ENCODE peak calls at places on chromosome 5, in nine cellular contexts. F is MM.1S, K is IMR-90, X is fibroblast of lung, E is K562, D is endothelial cell of umbilical vein, M is colonic mucosa, S is H9, U is SK-N-SH. C is an unnamed sample.

GRCh38 chr5:93589348-93589662 is 6.3 kb downstream of the NR2F1 start:
- DNase-seq in X (no peak), U (peak), F (no peak), S (no peak), M (no peak), E (no peak), D (no peak), K (no peak), C (no peak)

GRCh38 chr5:179509239-179509638 is 41.1 kb upstream of the RUFY1 start:
- DNase-seq in X (no peak), U (no peak), E (no peak), S (no peak), M (no peak), K (no peak), F (no peak), D (no peak), C (no peak)

GRCh38 chr5:162488077-162488476 is 420.5 kb downstream of the GABRG2 start:
- DNase-seq in X (no peak), M (no peak), F (no peak), S (no peak), K (no peak), D (no peak), U (no peak), E (no peak), C (no peak)

GRCh38 chr5:94362857-94363256 is 255.5 kb downstream of the KIAA0825 start:
- DNase-seq in D (no peak), S (no peak), F (no peak), X (no peak), U (no peak), M (no peak), E (no peak), K (no peak), C (no peak)

GRCh38 chr5:34930870-34931269 is 1.5 kb downstream of the DNAJC21 start:
- DNase-seq in K (no peak), M (no peak), E (no peak), F (no peak), S (no peak), X (peak), U (no peak), D (no peak), C (no peak)

GRCh38 chr5:58019614-58020013 is 440.3 kb downstream of the PLK2 start:
- DNase-seq in E (no peak), S (no peak), X (peak), D (peak), F (no peak), U (no peak), K (no peak), M (peak), C (peak)

GRCh38 chr5:10583663-10584572 is 20.0 kb downstream of the ANKRD33B start:
- DNase-seq in D (no peak), F (no peak), E (no peak), U (no peak), K (no peak), S (no peak), X (no peak), M (no peak), C (no peak)

GRCh38 chr5:142508630-142509425 is 177.1 kb downstream of the FGF1 start:
- DNase-seq in E (no peak), S (no peak), X (no peak), F (no peak), D (no peak), U (no peak), K (no peak), M (no peak), C (no peak)

GRCh38 chr5:181186902-181187499 is 18.0 kb downstream of the TRIM7 start:
- DNase-seq in M (no peak), D (peak), F (no peak), X (no peak), K (no peak), S (no peak), E (no peak), U (no peak), C (no peak)
- TF ChIP-seq CTCF in M (no peak), D (no peak), F (no peak), X (no peak), K (no peak), S (no peak), E (no peak), U (no peak), C (no peak)

DNA sequence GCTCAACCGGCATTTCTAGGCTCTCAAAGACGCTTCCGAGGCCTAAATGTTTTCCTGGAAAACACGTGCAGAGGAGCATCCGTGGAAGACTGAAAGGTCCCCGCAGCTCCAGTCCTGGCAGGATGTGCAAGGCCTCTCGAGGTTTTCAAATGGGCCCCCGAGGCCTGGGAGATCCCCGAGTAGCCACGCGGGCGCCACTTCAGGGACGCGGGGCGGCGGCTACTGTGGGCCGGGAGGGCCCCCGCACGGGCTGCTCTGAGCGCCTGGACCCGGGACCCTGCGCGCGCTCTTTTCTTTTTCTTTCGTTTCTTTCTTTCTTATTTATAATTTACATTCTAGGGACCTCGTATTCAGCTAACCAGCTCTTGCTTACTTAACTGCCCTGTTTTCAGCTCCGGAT is 4.3 kb upstream of the IRX2 start:
- DNase-seq in S (no peak), D (no peak), U (no peak), E (no peak), M (no peak), K (no peak), X (no peak), F (no peak), C (no peak)
- H3K27ac ChIP-seq in S (no peak), D (no peak), U (no peak), E (no peak), M (no peak), K (no peak), X (no peak), F (no peak), C (peak)

GRCh38 chr5:82599692-82600091 is 321.5 kb upstream of the RPS23 start:
- DNase-seq in M (no peak), F (no peak), K (no peak), X (peak), E (no peak), U (no peak), S (no peak), D (no peak), C (peak)

GRCh38 chr5:82603280-82603987 is 325.3 kb upstream of the RPS23 start:
- DNase-seq in S (no peak), M (no peak), K (no peak), X (no peak), E (no peak), U (no peak), F (no peak), D (no peak), C (no peak)

GRCh38 chr5:82601085-82601484 is 322.9 kb upstream of the RPS23 start:
- DNase-seq in U (no peak), M (peak), E (no peak), F (peak), D (no peak), S (no peak), K (no peak), X (no peak), C (no peak)

GRCh38 chr5:82599030-82599429 is 320.9 kb upstream of the RPS23 start:
- DNase-seq in S (no peak), E (no peak), X (no peak), U (no peak), M (no peak), D (no peak), K (no peak), F (no peak), C (no peak)

GRCh38 chr5:82601862-82602261 is 323.7 kb upstream of the RPS23 start:
- DNase-seq in U (no peak), S (no peak), E (no peak), M (no peak), F (no peak), X (no peak), D (no peak), K (no peak), C (no peak)
- H3K9ac ChIP-seq in U (no peak), S (no peak), E (no peak), M (no peak), F (no peak), X (no peak), D (no peak), K (no peak), C (no peak)

DNA sequence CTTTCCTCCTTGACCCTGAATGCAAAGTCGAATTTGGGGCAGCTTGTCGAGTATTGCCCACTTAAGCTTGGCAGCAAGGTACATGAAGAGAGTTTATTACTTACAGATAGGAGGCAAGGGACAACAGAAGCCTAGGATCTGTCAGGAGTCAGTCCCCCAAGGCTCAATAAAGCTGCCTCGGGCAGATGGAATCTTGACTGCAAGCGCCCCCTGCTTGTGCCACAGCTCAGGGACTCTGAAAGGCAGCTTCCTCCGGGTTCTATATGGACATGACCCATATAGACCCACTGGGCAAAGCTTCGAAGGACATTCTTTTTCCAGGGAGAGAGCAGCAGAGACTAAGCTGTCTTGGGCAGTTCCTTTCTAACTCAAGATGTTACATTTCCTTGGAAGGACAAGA is 971.5 kb downstream of the EFNA5 start:
- DNase-seq in F (no peak), X (no peak), M (no peak), K (no peak), S (peak), D (no peak), U (no peak), E (no peak), C (no peak)
- TF ChIP-seq CTCF in F (no peak), X (no peak), M (no peak), K (no peak), S (peak), D (no peak), U (no peak), E (no peak), C (no peak)

DNA sequence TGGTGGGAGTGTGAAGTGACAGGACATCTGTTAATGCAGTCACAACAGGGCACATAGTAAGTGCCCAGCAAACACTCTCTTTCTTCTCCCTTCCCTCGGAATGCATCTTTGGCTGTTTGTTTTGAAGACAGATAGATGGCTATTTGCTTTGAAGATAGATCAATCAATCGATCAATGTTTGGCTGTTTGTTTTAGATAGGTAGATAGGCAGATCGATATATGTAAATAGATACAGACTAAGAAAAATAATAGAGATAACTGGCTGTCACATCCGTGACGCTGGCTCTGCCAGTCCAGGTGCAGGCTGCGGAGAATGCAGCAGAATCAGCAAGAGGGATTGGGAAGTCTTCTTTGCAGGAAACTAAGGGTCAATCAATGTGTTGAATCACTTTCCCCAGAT is 60.7 kb downstream of the ERGIC1 start:
- DNase-seq in K (no peak), S (no peak), M (no peak), E (no peak), U (no peak), X (no peak), F (no peak), D (no peak), C (no peak)
- H3K27ac ChIP-seq in K (peak), S (no peak), M (no peak), E (no peak), U (no peak), X (peak), F (no peak), D (no peak), C (no peak)

GRCh38 chr5:91135475-91136248 is 247.5 kb downstream of the ARRDC3 start:
- DNase-seq in F (no peak), U (no peak), X (peak), M (no peak), D (no peak), S (no peak), E (no peak), K (no peak), C (no peak)
- H3K9ac ChIP-seq in F (no peak), U (no peak), X (no peak), M (no peak), D (no peak), S (no peak), E (no peak), K (no peak), C (no peak)

DNA sequence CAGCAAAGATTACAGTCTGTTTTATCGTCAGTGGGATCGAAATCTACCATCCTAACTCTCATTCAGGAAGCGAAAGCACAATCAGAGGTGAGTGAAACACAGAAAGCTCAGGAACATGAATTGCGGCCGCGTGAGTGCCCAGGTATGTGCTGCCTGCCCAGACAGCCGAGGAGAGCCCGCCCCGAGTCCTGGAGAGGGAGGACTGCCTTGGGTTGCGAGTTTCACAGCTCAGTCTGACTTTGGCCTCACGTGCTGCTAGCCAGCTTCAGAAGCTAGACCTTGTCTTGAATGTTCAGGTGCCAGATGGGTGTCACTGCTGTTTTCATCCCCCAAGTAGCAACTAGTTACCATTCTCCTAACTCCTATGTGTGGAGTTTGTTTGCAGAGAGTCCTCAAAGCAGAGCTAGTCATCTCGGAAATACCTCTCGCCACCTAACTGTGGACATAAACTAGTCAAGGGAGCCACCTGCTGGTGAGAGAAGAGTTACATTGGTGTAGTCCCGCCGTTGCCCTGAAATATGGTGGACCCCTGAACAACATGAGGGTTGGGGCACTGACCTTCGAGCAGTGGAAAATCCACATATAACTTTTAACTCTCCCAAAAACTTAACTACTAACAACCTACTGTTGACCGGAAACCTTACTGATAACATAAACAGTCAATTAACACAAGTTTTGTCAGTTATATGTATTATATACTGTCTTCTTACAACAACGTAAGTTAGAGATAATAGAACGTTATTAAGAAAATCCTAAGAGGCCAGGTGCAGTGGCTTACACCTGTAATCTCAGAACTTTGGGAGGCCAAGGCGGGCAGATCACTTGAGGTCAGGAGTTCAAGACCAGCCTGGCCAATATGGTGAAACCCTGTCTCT is 80.9 kb downstream of the GOLPH3 start:
- DNase-seq in M (peak), S (peak), X (peak), D (peak), F (peak), E (peak), U (peak), K (peak), C (peak)
- TF ChIP-seq CTCF in M (peak), S (peak), X (peak), D (peak), F (peak), E (peak), U (peak), K (peak), C (peak)